ENCODE peak calls at places on chromosomes 13 and 19, in eight cellular contexts. K is GM23248, F is right atrium auricular region, V is H9, W is tibial nerve, A is stomach, E is fibroblast of lung, L is spleen. M is an unnamed sample. For H3K4me1, the result is how much of the 10 kb centered on the place peaks cover.

GRCh38 chr19:11180346-11180745 is 17.0 kb downstream of the KANK2 start:
- DNase-seq in W (no peak), K (peak), L (no peak), F (no peak), E (no peak), A (no peak), V (no peak), M (no peak)

GRCh38 chr13:105462098-105462497 is 1073.4 kb downstream of the EFNB2 start:
- DNase-seq in E (no peak), L (no peak), V (no peak), A (no peak), F (no peak), W (no peak), K (no peak), M (no peak)

GRCh38 chr13:97648171-97648880 is 214.4 kb downstream of the RAP2A start:
- DNase-seq in F (no peak), A (no peak), W (no peak), E (no peak), K (no peak), L (no peak), V (no peak), M (no peak)

GRCh38 chr19:56404705-56405056 is 549 bp downstream of the ZNF583 start:
- DNase-seq in W (no peak), A (no peak), V (no peak), E (no peak), L (no peak), K (peak), F (no peak), M (no peak)

GRCh38 chr19:290539-291521 is at the start of gene PLPP2:
- DNase-seq in L (no peak), F (no peak), W (no peak), K (peak), V (peak), A (peak), E (peak), M (peak)

GRCh38 chr13:83327091-83327490 is 555.2 kb downstream of the SLITRK1 start:
- DNase-seq in W (no peak), L (no peak), E (no peak), A (no peak), F (no peak), V (no peak), K (peak), M (no peak)

GRCh38 chr13:40662866-40663265 is 3.6 kb downstream of the FOXO1 start:
- DNase-seq in F (no peak), L (no peak), A (no peak), W (no peak), K (no peak), V (no peak), E (no peak), M (no peak)

GRCh38 chr13:112978561-112979405 is 9.8 kb downstream of the MCF2L start:
- DNase-seq in L (no peak), A (no peak), W (no peak), F (peak), E (no peak), V (no peak), K (no peak), M (no peak)

GRCh38 chr19:48656840-48657474 is 11.0 kb upstream of the CA11 start:
- DNase-seq in A (no peak), K (peak), F (no peak), V (no peak), E (peak), L (no peak), W (peak), M (no peak)

GRCh38 chr13:47846886-47847285 is 154.2 kb downstream of the SUCLA2 start:
- DNase-seq in V (no peak), L (no peak), A (no peak), K (peak), W (no peak), F (no peak), E (no peak), M (no peak)

GRCh38 chr13:38667526-38668094 is 19.3 kb upstream of the FREM2 start:
- DNase-seq in L (no peak), W (no peak), A (no peak), F (no peak), E (no peak), K (no peak), V (no peak), M (no peak)

GRCh38 chr13:46756977-46757376 is 40.0 kb downstream of the ESD start:
- DNase-seq in V (no peak), L (no peak), F (no peak), A (no peak), W (no peak), E (peak), K (peak), M (no peak)

GRCh38 chr19:4657835-4658234 is 12.3 kb downstream of the MYDGF start:
- DNase-seq in E (no peak), V (no peak), A (no peak), F (no peak), W (no peak), K (no peak), L (no peak), M (no peak)

GRCh38 chr13:39418424-39418823 is 184.6 kb downstream of the LHFPL6 start:
- DNase-seq in L (no peak), V (no peak), K (no peak), A (no peak), W (no peak), E (no peak), F (no peak), M (no peak)

GRCh38 chr19:48569814-48570213 is 17.8 kb downstream of the SULT2B1 start:
- DNase-seq in E (peak), V (no peak), F (no peak), W (no peak), A (peak), L (no peak), K (peak), M (no peak)

GRCh38 chr19:739998-740715 is 10.8 kb upstream of the MISP start:
- DNase-seq in F (no peak), A (no peak), K (no peak), L (no peak), W (no peak), V (no peak), E (no peak), M (no peak)

GRCh38 chr13:59774511-59774911 is 389.2 kb downstream of the DIAPH3 start:
- DNase-seq in K (peak), F (no peak), E (peak), L (no peak), V (no peak), W (no peak), A (no peak), M (no peak)

GRCh38 chr19:16920816-16921529 is 32.2 kb downstream of the F2RL3 start:
- DNase-seq in W (no peak), F (no peak), E (peak), V (no peak), A (no peak), L (no peak), K (peak), M (no peak)

GRCh38 chr13:110485604-110486003 is 75.9 kb downstream of the RAB20 start:
- DNase-seq in L (no peak), K (no peak), V (peak), F (no peak), A (no peak), E (peak), W (no peak), M (no peak)

GRCh38 chr13:35164324-35164932 is 222.4 kb downstream of the NBEA start:
- DNase-seq in W (no peak), L (no peak), V (no peak), F (no peak), K (peak), A (no peak), E (peak), M (no peak)

GRCh38 chr19:8512115-8512967 is 1.6 kb downstream of the ZNF414 start:
- DNase-seq in F (no peak), A (no peak), E (no peak), V (peak), K (peak), W (no peak), L (no peak), M (peak)

GRCh38 chr13:112818040-112818697 is 128.3 kb downstream of the ATP11A start:
- DNase-seq in V (no peak), E (no peak), A (peak), K (no peak), W (no peak), L (no peak), F (no peak), M (no peak)

GRCh38 chr13:97932006-97932405 is 21.5 kb upstream of the IPO5 start:
- DNase-seq in A (no peak), K (no peak), W (no peak), F (no peak), E (no peak), V (no peak), L (no peak), M (no peak)

GRCh38 chr13:36548129-36548528 is 115.8 kb downstream of the CCNA1 start:
- DNase-seq in K (no peak), W (no peak), A (no peak), E (no peak), L (no peak), V (no peak), F (no peak), M (no peak)

GRCh38 chr13:75635621-75636338 is at the start of gene LMO7:
- DNase-seq in F (no peak), K (peak), V (peak), L (peak), W (peak), A (peak), E (peak), M (peak)

GRCh38 chr13:111289251-111289650 is 31.2 kb upstream of the TEX29 start:
- DNase-seq in W (no peak), K (no peak), F (no peak), A (no peak), V (no peak), L (no peak), E (no peak), M (no peak)

GRCh38 chr13:77345150-77345780 is 18.4 kb upstream of the MYCBP2 start:
- DNase-seq in W (no peak), F (no peak), A (no peak), L (no peak), V (no peak), K (no peak), E (no peak), M (no peak)
- H3K27ac ChIP-seq in W (no peak), F (no peak), A (no peak), L (peak), V (no peak), K (no peak), E (no peak), M (no peak)

GRCh38 chr19:2656533-2656932 is 46.0 kb downstream of the GNG7 start:
- DNase-seq in L (no peak), A (no peak), E (no peak), F (no peak), V (no peak), K (no peak), W (no peak), M (no peak)
- H3K4me1 ChIP-seq in L (under half), A (under half), E (under half), F (under half), V (under half), K (under half), W (under half), M (under half)

DNA sequence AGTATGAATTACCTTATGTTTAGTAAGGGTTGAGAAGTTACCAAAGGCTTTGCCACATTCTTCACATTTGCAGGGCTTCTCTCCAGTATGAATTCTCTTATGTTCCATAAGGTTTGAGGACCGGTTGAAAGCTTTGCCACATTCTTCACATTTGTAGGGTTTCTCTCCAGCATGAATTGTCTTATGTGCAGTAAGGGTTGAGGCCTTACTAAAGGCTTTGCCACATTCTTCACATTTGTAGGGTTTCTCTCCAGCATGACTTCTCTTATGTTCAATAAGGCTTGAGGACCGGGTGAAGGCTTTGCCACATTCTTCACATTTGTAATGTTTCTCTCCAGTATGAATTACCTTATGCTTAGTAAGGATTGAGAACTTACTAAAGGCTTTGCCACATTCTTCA is 26.7 kb downstream of the ZNF728 start:
- DNase-seq in K (no peak), W (no peak), L (no peak), A (no peak), E (no peak), F (no peak), V (no peak), M (no peak)
- H3K27ac ChIP-seq in K (no peak), W (no peak), L (no peak), A (no peak), E (no peak), F (no peak), V (no peak), M (no peak)

GRCh38 chr19:14616310-14616870 is 33.5 kb downstream of the CLEC17A start:
- DNase-seq in E (no peak), L (no peak), W (no peak), K (no peak), V (no peak), F (no peak), A (no peak), M (no peak)
- H3K4me1 ChIP-seq in E (under half), L (under half), W (under half), K (under half), V (under half), F (under half), A (under half), M (under half)

GRCh38 chr19:47155141-47155540 is 24.5 kb downstream of the SAE1 start:
- DNase-seq in L (no peak), E (no peak), V (no peak), A (no peak), W (no peak), F (no peak), K (peak), M (no peak)
- H3K27ac ChIP-seq in L (peak), E (peak), V (no peak), A (peak), W (no peak), F (peak), K (no peak), M (no peak)

GRCh38 chr13:99155821-99156220 is 44.8 kb upstream of the UBAC2 start:
- DNase-seq in A (no peak), V (no peak), W (no peak), F (no peak), L (no peak), E (no peak), K (no peak), M (no peak)
- H3K4me1 ChIP-seq in A (under half), V (under half), W (under half), F (under half), L (under half), E (under half), K (under half), M (under half)

GRCh38 chr19:54461201-54462071 is 2.1 kb downstream of the LENG9 start:
- DNase-seq in L (peak), K (no peak), E (no peak), F (no peak), A (no peak), W (no peak), V (no peak), M (peak)
- H3K27ac ChIP-seq in L (peak), K (peak), E (peak), F (peak), A (peak), W (no peak), V (no peak), M (peak)

GRCh38 chr19:18478545-18479311 is 40.8 kb upstream of the ISYNA1 start:
- DNase-seq in E (peak), F (peak), A (peak), W (peak), V (no peak), L (peak), K (peak), M (no peak)

GRCh38 chr19:18477974-18478373 is 40.0 kb upstream of the ISYNA1 start:
- DNase-seq in E (no peak), A (no peak), W (no peak), F (no peak), V (no peak), K (no peak), L (peak), M (no peak)

GRCh38 chr19:18475762-18476331 is 37.9 kb upstream of the ISYNA1 start:
- DNase-seq in A (no peak), L (peak), K (no peak), F (no peak), E (no peak), V (no peak), W (no peak), M (no peak)

GRCh38 chr19:18476507-18477041 is 38.6 kb upstream of the ISYNA1 start:
- DNase-seq in E (no peak), L (peak), F (no peak), W (no peak), A (no peak), K (peak), V (no peak), M (no peak)

GRCh38 chr19:18477042-18477760 is 39.3 kb upstream of the ISYNA1 start:
- DNase-seq in F (no peak), L (peak), W (no peak), A (no peak), E (no peak), K (peak), V (no peak), M (no peak)
- H3K4me1 ChIP-seq in F (half or more), L (half or more), W (half or more), A (half or more), E (under half), K (under half), V (under half), M (under half)

GRCh38 chr13:43787998-43788397 is 1.2 kb upstream of the ENOX1 start:
- DNase-seq in E (peak), K (peak), A (no peak), F (no peak), L (no peak), V (no peak), W (no peak), M (peak)
- H3K27ac ChIP-seq in E (no peak), K (no peak), A (no peak), F (no peak), L (no peak), V (no peak), W (no peak), M (no peak)